ENCODE peak calls at places on chromosomes 5 and 9, in six cellular contexts. One of them, this sample, is unnamed.

GRCh38 chr9:82127993-82128710 is 139.6 kb downstream of the SPATA31D1 start:
- DNase-seq in hippocampal formation: peak; percentile 13
- DNase-seq in CD8-positive, alpha-beta T cell: no peak
- DNase-seq in NCI-H524: peak; percentile 0
- DNase-seq in NCI-H2081: no peak
- DNase-seq in stimulated activated CD4-positive, alpha-beta T cell treated with anti-CD3 and anti-CD28 coated beads, Interleukin-15, amount 100 ng/mL, for 1 hour: no peak
- DNase-seq in this sample: no peak

GRCh38 chr9:94164756-94165549 is 80.7 kb downstream of the PTPDC1 start:
- DNase-seq in hippocampal formation: no peak
- DNase-seq in CD8-positive, alpha-beta T cell: no peak
- DNase-seq in NCI-H524: no peak
- DNase-seq in NCI-H2081: no peak
- DNase-seq in stimulated activated CD4-positive, alpha-beta T cell treated with anti-CD3 and anti-CD28 coated beads, Interleukin-15, amount 100 ng/mL, for 1 hour: no peak
- DNase-seq in this sample: no peak

GRCh38 chr9:13278023-13278367 is 1.5 kb downstream of the MPDZ start:
- DNase-seq in hippocampal formation: no peak
- DNase-seq in CD8-positive, alpha-beta T cell: no peak
- DNase-seq in NCI-H524: no peak
- DNase-seq in NCI-H2081: no peak
- DNase-seq in stimulated activated CD4-positive, alpha-beta T cell treated with anti-CD3 and anti-CD28 coated beads, Interleukin-15, amount 100 ng/mL, for 1 hour: no peak
- DNase-seq in this sample: no peak

GRCh38 chr5:158468444-158468843 is 609.5 kb upstream of the CLINT1 start:
- DNase-seq in hippocampal formation: no peak
- DNase-seq in CD8-positive, alpha-beta T cell: no peak
- DNase-seq in NCI-H524: no peak
- DNase-seq in NCI-H2081: no peak
- DNase-seq in stimulated activated CD4-positive, alpha-beta T cell treated with anti-CD3 and anti-CD28 coated beads, Interleukin-15, amount 100 ng/mL, for 1 hour: no peak
- DNase-seq in this sample: no peak

GRCh38 chr5:98938459-98938858 is 9.7 kb upstream of the CHD1 start:
- DNase-seq in hippocampal formation: no peak
- DNase-seq in CD8-positive, alpha-beta T cell: no peak
- DNase-seq in NCI-H524: no peak
- DNase-seq in NCI-H2081: no peak
- DNase-seq in stimulated activated CD4-positive, alpha-beta T cell treated with anti-CD3 and anti-CD28 coated beads, Interleukin-15, amount 100 ng/mL, for 1 hour: no peak
- DNase-seq in this sample: peak; percentile 43

GRCh38 chr5:97553829-97554452 is 370.9 kb upstream of the RIOK2 start:
- DNase-seq in hippocampal formation: no peak
- DNase-seq in CD8-positive, alpha-beta T cell: no peak
- DNase-seq in NCI-H524: peak; percentile 34
- DNase-seq in NCI-H2081: no peak
- DNase-seq in stimulated activated CD4-positive, alpha-beta T cell treated with anti-CD3 and anti-CD28 coated beads, Interleukin-15, amount 100 ng/mL, for 1 hour: no peak
- DNase-seq in this sample: no peak

GRCh38 chr9:126532019-126532462 is 81.7 kb upstream of the LMX1B start:
- DNase-seq in hippocampal formation: no peak
- DNase-seq in CD8-positive, alpha-beta T cell: no peak
- DNase-seq in NCI-H524: no peak
- DNase-seq in NCI-H2081: no peak
- DNase-seq in stimulated activated CD4-positive, alpha-beta T cell treated with anti-CD3 and anti-CD28 coated beads, Interleukin-15, amount 100 ng/mL, for 1 hour: no peak
- DNase-seq in this sample: peak; percentile 43

GRCh38 chr9:6356441-6356840 is 28.3 kb downstream of the TPD52L3 start:
- DNase-seq in hippocampal formation: no peak
- DNase-seq in CD8-positive, alpha-beta T cell: no peak
- DNase-seq in NCI-H524: no peak
- DNase-seq in NCI-H2081: no peak
- DNase-seq in stimulated activated CD4-positive, alpha-beta T cell treated with anti-CD3 and anti-CD28 coated beads, Interleukin-15, amount 100 ng/mL, for 1 hour: no peak
- DNase-seq in this sample: no peak

GRCh38 chr9:70677336-70677735 is 262.9 kb upstream of the KLF9 start:
- DNase-seq in hippocampal formation: no peak
- DNase-seq in CD8-positive, alpha-beta T cell: no peak
- DNase-seq in NCI-H524: no peak
- DNase-seq in NCI-H2081: no peak
- DNase-seq in stimulated activated CD4-positive, alpha-beta T cell treated with anti-CD3 and anti-CD28 coated beads, Interleukin-15, amount 100 ng/mL, for 1 hour: no peak
- DNase-seq in this sample: no peak

GRCh38 chr5:168865973-168866372 is 286.8 kb upstream of the PANK3 start:
- DNase-seq in hippocampal formation: no peak
- DNase-seq in CD8-positive, alpha-beta T cell: no peak
- DNase-seq in NCI-H524: peak; percentile 83
- DNase-seq in NCI-H2081: no peak
- DNase-seq in stimulated activated CD4-positive, alpha-beta T cell treated with anti-CD3 and anti-CD28 coated beads, Interleukin-15, amount 100 ng/mL, for 1 hour: no peak
- DNase-seq in this sample: no peak

GRCh38 chr9:89878003-89878411 is 273.2 kb downstream of the GADD45G start:
- DNase-seq in hippocampal formation: no peak
- DNase-seq in CD8-positive, alpha-beta T cell: no peak
- DNase-seq in NCI-H524: no peak
- DNase-seq in NCI-H2081: no peak
- DNase-seq in stimulated activated CD4-positive, alpha-beta T cell treated with anti-CD3 and anti-CD28 coated beads, Interleukin-15, amount 100 ng/mL, for 1 hour: no peak
- DNase-seq in this sample: no peak

GRCh38 chr5:124908603-124909451 is 162.4 kb upstream of the ZNF608 start:
- DNase-seq in hippocampal formation: no peak
- DNase-seq in CD8-positive, alpha-beta T cell: no peak
- DNase-seq in NCI-H524: peak; percentile 89
- DNase-seq in NCI-H2081: peak; percentile 43
- DNase-seq in stimulated activated CD4-positive, alpha-beta T cell treated with anti-CD3 and anti-CD28 coated beads, Interleukin-15, amount 100 ng/mL, for 1 hour: no peak
- DNase-seq in this sample: no peak

GRCh38 chr9:87109851-87110250 is 162.5 kb upstream of the GAS1 start:
- DNase-seq in hippocampal formation: no peak
- DNase-seq in CD8-positive, alpha-beta T cell: no peak
- DNase-seq in NCI-H524: no peak
- DNase-seq in NCI-H2081: no peak
- DNase-seq in stimulated activated CD4-positive, alpha-beta T cell treated with anti-CD3 and anti-CD28 coated beads, Interleukin-15, amount 100 ng/mL, for 1 hour: no peak
- DNase-seq in this sample: no peak

GRCh38 chr5:177094224-177095087 is 7.7 kb downstream of the FGFR4 start:
- DNase-seq in hippocampal formation: no peak
- DNase-seq in CD8-positive, alpha-beta T cell: no peak
- DNase-seq in NCI-H524: no peak
- DNase-seq in NCI-H2081: no peak
- DNase-seq in stimulated activated CD4-positive, alpha-beta T cell treated with anti-CD3 and anti-CD28 coated beads, Interleukin-15, amount 100 ng/mL, for 1 hour: no peak
- DNase-seq in this sample: peak; percentile 90

GRCh38 chr5:91556-92263 is at the start of gene PLEKHG4B:
- DNase-seq in hippocampal formation: no peak
- DNase-seq in CD8-positive, alpha-beta T cell: no peak
- DNase-seq in NCI-H524: peak; percentile 95
- DNase-seq in NCI-H2081: peak; percentile 99
- DNase-seq in stimulated activated CD4-positive, alpha-beta T cell treated with anti-CD3 and anti-CD28 coated beads, Interleukin-15, amount 100 ng/mL, for 1 hour: no peak
- DNase-seq in this sample: no peak

GRCh38 chr9:81575976-81576375 is 113.4 kb downstream of the TLE1 start:
- DNase-seq in hippocampal formation: no peak
- DNase-seq in CD8-positive, alpha-beta T cell: no peak
- DNase-seq in NCI-H524: no peak
- DNase-seq in NCI-H2081: no peak
- DNase-seq in stimulated activated CD4-positive, alpha-beta T cell treated with anti-CD3 and anti-CD28 coated beads, Interleukin-15, amount 100 ng/mL, for 1 hour: no peak
- DNase-seq in this sample: no peak

GRCh38 chr5:50751064-50751657 is 84.7 kb downstream of the PARP8 start:
- DNase-seq in hippocampal formation: peak; percentile 4
- DNase-seq in CD8-positive, alpha-beta T cell: no peak
- DNase-seq in NCI-H524: peak; percentile 79
- DNase-seq in NCI-H2081: peak; percentile 27
- DNase-seq in stimulated activated CD4-positive, alpha-beta T cell treated with anti-CD3 and anti-CD28 coated beads, Interleukin-15, amount 100 ng/mL, for 1 hour: no peak
- DNase-seq in this sample: peak; percentile 30

GRCh38 chr5:43193171-43193951 is 1.3 kb downstream of the NIM1K start:
- DNase-seq in hippocampal formation: peak; percentile 25
- DNase-seq in CD8-positive, alpha-beta T cell: no peak
- DNase-seq in NCI-H524: peak; percentile 67
- DNase-seq in NCI-H2081: peak; percentile 16
- DNase-seq in stimulated activated CD4-positive, alpha-beta T cell treated with anti-CD3 and anti-CD28 coated beads, Interleukin-15, amount 100 ng/mL, for 1 hour: no peak
- DNase-seq in this sample: peak; percentile 86

This sample was measured in AG08396.